ENCODE peak calls at places on chromosomes 6 and 20, in five cellular contexts. N is HepG2, P is mammary epithelial cell, S is A549, I is GM23248. K is an unnamed sample.

GRCh38 chr6:11971154-11971553 is 41.0 kb upstream of the HIVEP1 start:
- DNase-seq in N (no peak), S (no peak), I (peak), P (peak), K (no peak)

GRCh38 chr20:49608752-49609670 is 41.1 kb upstream of the PTGIS start:
- DNase-seq in N (peak), P (peak), S (peak), I (peak), K (peak)

GRCh38 chr6:140360651-140361050 is 986.2 kb upstream of the CITED2 start:
- DNase-seq in I (no peak), S (no peak), P (no peak), N (no peak), K (no peak)

GRCh38 chr6:15044146-15044882 is 201.6 kb upstream of the JARID2 start:
- DNase-seq in P (no peak), N (peak), S (no peak), I (no peak), K (no peak)

GRCh38 chr20:23049201-23049932 is at the start of gene THBD:
- DNase-seq in N (no peak), P (peak), S (peak), I (peak), K (peak)

GRCh38 chr20:1825492-1825891 is 69.7 kb upstream of the SIRPA start:
- DNase-seq in I (peak), P (peak), S (no peak), N (no peak), K (no peak)

GRCh38 chr6:140879861-140880260 is 1252.9 kb upstream of the GJE1 start:
- DNase-seq in I (peak), S (no peak), P (peak), N (no peak), K (peak)

GRCh38 chr6:166724576-166724975 is 97.5 kb upstream of the RPS6KA2 start:
- DNase-seq in S (no peak), I (peak), N (no peak), P (no peak), K (no peak)

GRCh38 chr6:31270788-31271640 is 878 bp downstream of the HLA-C start:
- DNase-seq in P (peak), S (no peak), I (peak), N (no peak), K (peak)

GRCh38 chr6:87237804-87238203 is 82.4 kb downstream of the ZNF292 start:
- DNase-seq in N (peak), S (peak), P (no peak), I (peak), K (peak)

GRCh38 chr6:42204768-42205282 is 10.1 kb upstream of the GUCA1B start:
- DNase-seq in I (no peak), N (no peak), S (no peak), P (no peak), K (no peak)

GRCh38 chr6:117674991-117675657 is at the start of gene NUS1:
- DNase-seq in I (peak), P (peak), N (peak), S (peak), K (peak)

DNA sequence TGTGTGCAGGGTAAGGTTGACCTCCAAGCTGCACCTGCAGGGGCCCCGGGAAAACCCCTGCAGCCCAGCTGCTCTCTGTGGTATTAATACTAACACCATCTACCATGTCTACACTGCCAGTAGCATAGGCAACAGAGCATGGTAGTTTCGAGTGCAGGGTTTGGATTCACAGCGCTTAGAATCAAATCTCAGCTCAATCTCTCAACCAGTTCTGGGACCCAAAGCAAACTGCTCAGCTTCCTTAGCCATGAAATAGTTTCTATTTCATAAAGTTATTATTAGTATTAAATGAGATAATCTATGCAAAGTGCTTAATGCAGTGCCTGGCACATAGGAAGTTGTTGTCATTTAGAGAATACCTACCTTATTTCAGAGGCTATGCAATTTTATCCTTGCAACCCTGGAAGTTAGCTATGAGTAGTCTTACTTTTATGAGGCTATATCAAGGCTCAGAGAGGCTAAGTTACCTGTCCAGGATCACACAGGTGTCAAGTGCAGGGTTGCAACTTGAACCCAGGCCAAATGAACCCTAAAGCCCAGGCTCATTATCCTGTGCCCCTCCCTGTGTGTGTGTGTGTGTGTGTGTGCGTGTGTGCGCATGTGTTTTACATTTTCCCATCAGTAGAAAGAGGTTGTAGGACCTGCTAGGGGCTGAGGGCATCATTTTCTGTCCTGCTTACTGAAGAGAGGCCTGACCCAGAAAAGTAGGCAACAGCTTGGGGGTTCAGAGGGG is 27.6 kb upstream of the MRPS18A start:
- DNase-seq in I (no peak), N (no peak), P (no peak), S (no peak), K (no peak)
- H3K27ac ChIP-seq in I (no peak), N (no peak), P (no peak), S (no peak), K (no peak)

GRCh38 chr6:154430494-154430919 is 73.9 kb upstream of the IPCEF1 start:
- DNase-seq in I (no peak), S (no peak), N (peak), P (no peak), K (no peak)

GRCh38 chr6:154426997-154427396 is 70.4 kb upstream of the IPCEF1 start:
- DNase-seq in I (no peak), S (no peak), N (no peak), P (no peak), K (no peak)

GRCh38 chr6:154427425-154427824 is 70.8 kb upstream of the IPCEF1 start:
- DNase-seq in N (no peak), S (no peak), P (no peak), I (no peak), K (no peak)

GRCh38 chr6:154428892-154429291 is 72.3 kb upstream of the IPCEF1 start:
- DNase-seq in N (no peak), I (peak), P (no peak), S (no peak), K (no peak)

GRCh38 chr6:154429711-154430110 is 73.1 kb upstream of the IPCEF1 start:
- DNase-seq in P (no peak), S (no peak), I (no peak), N (no peak), K (no peak)
- H3K27ac ChIP-seq in P (no peak), S (no peak), I (no peak), N (peak), K (no peak)

GRCh38 chr20:44166477-44166876 is 20.5 kb downstream of the JPH2 start:
- DNase-seq in N (no peak), P (no peak), S (peak), I (peak), K (no peak)
- H3K27ac ChIP-seq in N (no peak), P (peak), S (peak), I (peak), K (peak)

GRCh38 chr6:16409531-16410441 is 171.4 kb downstream of the GMPR start:
- DNase-seq in P (peak), S (peak), N (peak), I (peak), K (peak)

GRCh38 chr6:16414205-16414604 is 175.8 kb downstream of the GMPR start:
- DNase-seq in S (no peak), I (no peak), P (no peak), N (no peak), K (no peak)

GRCh38 chr6:16415677-16416076 is 177.3 kb downstream of the GMPR start:
- DNase-seq in I (no peak), S (no peak), P (no peak), N (no peak), K (no peak)

GRCh38 chr6:16408766-16409165 is 170.4 kb downstream of the GMPR start:
- DNase-seq in P (no peak), N (no peak), S (no peak), I (no peak), K (no peak)

DNA sequence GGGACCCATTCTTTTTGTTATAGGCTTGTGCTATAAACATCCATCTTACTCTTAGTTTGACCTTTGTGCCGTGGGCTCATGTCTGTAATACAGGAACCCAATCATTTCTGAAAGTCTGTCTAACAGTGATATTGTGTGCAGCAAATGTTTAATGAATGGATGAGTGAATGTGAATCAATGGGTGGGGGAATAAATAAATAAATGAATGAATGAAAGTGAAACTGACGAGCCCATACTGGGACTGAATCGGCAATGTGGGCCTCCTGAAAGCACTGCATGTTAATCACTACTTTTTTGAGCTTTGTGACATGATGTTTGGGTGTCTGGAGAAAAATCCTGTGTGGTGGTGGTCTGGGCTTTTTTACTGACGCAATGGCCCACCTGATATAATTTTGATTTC is 175.0 kb downstream of the GMPR start:
- DNase-seq in N (no peak), P (no peak), I (no peak), S (no peak), K (no peak)
- H3K27ac ChIP-seq in N (no peak), P (no peak), I (no peak), S (no peak), K (no peak)

GRCh38 chr6:158043008-158043407 is 61.3 kb downstream of the SYNJ2 start:
- DNase-seq in N (no peak), P (no peak), S (no peak), I (no peak), K (no peak)

GRCh38 chr6:158043586-158044524 is 62.2 kb downstream of the SYNJ2 start:
- DNase-seq in S (no peak), N (peak), P (no peak), I (peak), K (no peak)

GRCh38 chr6:158046201-158047119 is 64.8 kb downstream of the SYNJ2 start:
- DNase-seq in I (peak), S (no peak), N (no peak), P (no peak), K (no peak)

GRCh38 chr6:158042245-158042798 is 60.7 kb downstream of the SYNJ2 start:
- DNase-seq in P (peak), N (peak), S (no peak), I (peak), K (peak)

GRCh38 chr6:158044525-158044888 is 62.8 kb downstream of the SYNJ2 start:
- DNase-seq in P (no peak), S (no peak), I (no peak), N (no peak), K (no peak)
- H3K27ac ChIP-seq in P (no peak), S (peak), I (peak), N (peak), K (no peak)